ENCODE peak calls at places on chromosomes 13 and 19, in eight cellular contexts. H is cerebellar nuclear complex; K is endothelial cell; J is right lobe of liver; I is activated naive CD4-positive, alpha-beta T cell; D is Kasumi-1; O is tibial artery; M is NCI-H1105 treated with DMSO at 0.1 percent for 48 hours. T is an unnamed sample.

GRCh38 chr19:30710721-30711120 is 338.5 kb downstream of the ZNF536 start:
- DNase-seq in K (no peak), M (peak), H (no peak), I (no peak), D (no peak), O (no peak), J (no peak), T (no peak)

GRCh38 chr13:44573790-44574465 is 2.2 kb downstream of the TSC22D1 start:
- DNase-seq in M (no peak), I (no peak), J (no peak), K (no peak), D (peak), O (no peak), H (no peak), T (peak)

GRCh38 chr13:101989798-101990350 is 412.0 kb downstream of the FGF14 start:
- DNase-seq in I (no peak), J (no peak), M (no peak), H (no peak), K (no peak), D (no peak), O (no peak), T (no peak)

GRCh38 chr19:33186431-33186830 is 7.7 kb upstream of the LRP3 start:
- DNase-seq in D (peak), M (no peak), J (no peak), H (no peak), I (no peak), K (no peak), O (no peak), T (no peak)

GRCh38 chr19:18848860-18849661 is 17.3 kb downstream of the UPF1 start:
- DNase-seq in M (no peak), H (no peak), J (peak), D (no peak), I (no peak), K (no peak), O (peak), T (peak)

GRCh38 chr13:51420681-51421476 is 32.0 kb downstream of the INTS6 start:
- DNase-seq in J (no peak), H (no peak), O (no peak), I (no peak), M (no peak), D (no peak), K (no peak), T (no peak)

GRCh38 chr19:58182577-58182988 is 278 bp upstream of the ZNF274 start:
- DNase-seq in O (no peak), I (peak), D (peak), H (no peak), K (no peak), M (no peak), J (no peak), T (peak)

GRCh38 chr19:3057275-3057714 is 5.0 kb downstream of the TLE5 start:
- DNase-seq in H (peak), M (peak), J (peak), K (no peak), O (peak), D (no peak), I (no peak), T (peak)

GRCh38 chr13:55963934-55964333 is 1176.8 kb upstream of the PRR20A start:
- DNase-seq in J (no peak), M (no peak), D (no peak), I (no peak), O (no peak), K (no peak), H (no peak), T (no peak)

GRCh38 chr13:79481685-79482052 is 714 bp downstream of the NDFIP2 start:
- DNase-seq in D (no peak), M (peak), K (no peak), J (no peak), O (no peak), I (peak), H (no peak), T (no peak)

GRCh38 chr13:27830010-27830409 is 37.7 kb downstream of the GSX1 start:
- DNase-seq in M (peak), H (no peak), O (no peak), I (peak), J (peak), K (peak), D (peak), T (peak)

GRCh38 chr13:66859934-66860867 is 369.9 kb downstream of the PCDH9 start:
- DNase-seq in H (no peak), M (no peak), K (no peak), J (no peak), I (no peak), D (no peak), O (no peak), T (no peak)

GRCh38 chr13:36831291-36831690 is 12.3 kb downstream of the RFXAP start:
- DNase-seq in O (no peak), D (no peak), I (no peak), K (no peak), J (no peak), M (no peak), H (no peak), T (no peak)